ENCODE peak calls at places on chromosome 6, in nine cellular contexts. One of them, this sample, is unnamed.

GRCh38 chr6:170522565-170523183 is 30.4 kb downstream of the PSMB1 start:
- DNase-seq in HepG2: no peak
- DNase-seq in IMR-90: peak
- DNase-seq in fibroblast of villous mesenchyme: no peak
- DNase-seq in fibroblast of pulmonary artery: peak
- DNase-seq in fibroblast of lung: peak
- DNase-seq in upper lobe of right lung: no peak
- DNase-seq in stomach: no peak
- DNase-seq in endodermal cell: peak
- DNase-seq in this sample: no peak

GRCh38 chr6:164151762-164152161 is 737.2 kb downstream of the QKI start:
- DNase-seq in HepG2: no peak
- DNase-seq in fibroblast of villous mesenchyme: no peak
- DNase-seq in stomach: no peak
- DNase-seq in fibroblast of lung: no peak
- DNase-seq in endodermal cell: no peak
- DNase-seq in fibroblast of pulmonary artery: no peak
- DNase-seq in upper lobe of right lung: no peak
- DNase-seq in IMR-90: no peak
- DNase-seq in this sample: peak

GRCh38 chr6:36546664-36546957 is 668 bp downstream of the STK38 start:
- DNase-seq in fibroblast of villous mesenchyme: no peak
- DNase-seq in HepG2: no peak
- DNase-seq in IMR-90: no peak
- DNase-seq in upper lobe of right lung: no peak
- DNase-seq in fibroblast of pulmonary artery: no peak
- DNase-seq in endodermal cell: no peak
- DNase-seq in fibroblast of lung: no peak
- DNase-seq in stomach: no peak
- DNase-seq in this sample: peak

GRCh38 chr6:79782775-79783174 is 151.6 kb downstream of the SH3BGRL2 start:
- DNase-seq in fibroblast of pulmonary artery: no peak
- DNase-seq in HepG2: no peak
- DNase-seq in stomach: no peak
- DNase-seq in fibroblast of villous mesenchyme: no peak
- DNase-seq in endodermal cell: no peak
- DNase-seq in IMR-90: no peak
- DNase-seq in fibroblast of lung: no peak
- DNase-seq in upper lobe of right lung: no peak
- DNase-seq in this sample: no peak

GRCh38 chr6:71512256-71512655 is 223.6 kb downstream of the OGFRL1 start:
- DNase-seq in fibroblast of villous mesenchyme: no peak
- DNase-seq in fibroblast of lung: no peak
- DNase-seq in upper lobe of right lung: no peak
- DNase-seq in fibroblast of pulmonary artery: no peak
- DNase-seq in IMR-90: no peak
- DNase-seq in HepG2: no peak
- DNase-seq in endodermal cell: no peak
- DNase-seq in stomach: no peak
- DNase-seq in this sample: no peak

GRCh38 chr6:89260310-89260709 is 43.2 kb upstream of the GABRR1 start:
- DNase-seq in HepG2: no peak
- DNase-seq in upper lobe of right lung: no peak
- DNase-seq in fibroblast of lung: no peak
- DNase-seq in endodermal cell: no peak
- DNase-seq in stomach: no peak
- DNase-seq in fibroblast of villous mesenchyme: no peak
- DNase-seq in fibroblast of pulmonary artery: no peak
- DNase-seq in IMR-90: no peak
- DNase-seq in this sample: no peak

GRCh38 chr6:17358515-17358914 is 34.9 kb upstream of the CAP2 start:
- DNase-seq in upper lobe of right lung: no peak
- DNase-seq in fibroblast of villous mesenchyme: no peak
- DNase-seq in fibroblast of pulmonary artery: no peak
- DNase-seq in IMR-90: no peak
- DNase-seq in HepG2: peak
- DNase-seq in endodermal cell: no peak
- DNase-seq in stomach: no peak
- DNase-seq in fibroblast of lung: no peak
- DNase-seq in this sample: no peak

GRCh38 chr6:38213275-38213674 is 393.7 kb downstream of the ZFAND3 start:
- DNase-seq in fibroblast of lung: no peak
- DNase-seq in endodermal cell: peak
- DNase-seq in IMR-90: no peak
- DNase-seq in HepG2: no peak
- DNase-seq in fibroblast of villous mesenchyme: peak
- DNase-seq in stomach: no peak
- DNase-seq in upper lobe of right lung: no peak
- DNase-seq in fibroblast of pulmonary artery: no peak
- DNase-seq in this sample: no peak

GRCh38 chr6:50831216-50831615 is 12.5 kb downstream of the TFAP2B start:
- DNase-seq in fibroblast of lung: no peak
- DNase-seq in endodermal cell: no peak
- DNase-seq in stomach: no peak
- DNase-seq in fibroblast of pulmonary artery: no peak
- DNase-seq in upper lobe of right lung: no peak
- DNase-seq in fibroblast of villous mesenchyme: no peak
- DNase-seq in HepG2: no peak
- DNase-seq in IMR-90: no peak
- DNase-seq in this sample: no peak

GRCh38 chr6:50815436-50816114 is 3.1 kb upstream of the TFAP2B start:
- DNase-seq in fibroblast of villous mesenchyme: peak
- DNase-seq in upper lobe of right lung: no peak
- DNase-seq in stomach: no peak
- DNase-seq in endodermal cell: no peak
- DNase-seq in fibroblast of pulmonary artery: peak
- DNase-seq in fibroblast of lung: peak
- DNase-seq in IMR-90: peak
- DNase-seq in HepG2: no peak
- DNase-seq in this sample: peak

GRCh38 chr6:25612666-25613065 is 39.3 kb upstream of the SCGN start:
- DNase-seq in endodermal cell: no peak
- DNase-seq in HepG2: no peak
- DNase-seq in upper lobe of right lung: no peak
- DNase-seq in fibroblast of villous mesenchyme: no peak
- DNase-seq in stomach: no peak
- DNase-seq in IMR-90: no peak
- DNase-seq in fibroblast of pulmonary artery: no peak
- DNase-seq in fibroblast of lung: peak
- DNase-seq in this sample: no peak

GRCh38 chr6:133889557-133890301 is 816 bp downstream of the TCF21 start:
- DNase-seq in HepG2: no peak
- DNase-seq in stomach: no peak
- DNase-seq in endodermal cell: peak
- DNase-seq in upper lobe of right lung: no peak
- DNase-seq in fibroblast of pulmonary artery: peak
- DNase-seq in IMR-90: peak
- DNase-seq in fibroblast of lung: peak
- DNase-seq in fibroblast of villous mesenchyme: peak
- DNase-seq in this sample: peak
- TF ChIP-seq CTCF in HepG2: no peak
- TF ChIP-seq CTCF in stomach: no peak
- TF ChIP-seq CTCF in endodermal cell: peak
- TF ChIP-seq CTCF in upper lobe of right lung: peak
- TF ChIP-seq CTCF in fibroblast of pulmonary artery: peak
- TF ChIP-seq CTCF in IMR-90: peak
- TF ChIP-seq CTCF in fibroblast of lung: peak
- TF ChIP-seq CTCF in fibroblast of villous mesenchyme: peak
- TF ChIP-seq CTCF in this sample: peak

DNA sequence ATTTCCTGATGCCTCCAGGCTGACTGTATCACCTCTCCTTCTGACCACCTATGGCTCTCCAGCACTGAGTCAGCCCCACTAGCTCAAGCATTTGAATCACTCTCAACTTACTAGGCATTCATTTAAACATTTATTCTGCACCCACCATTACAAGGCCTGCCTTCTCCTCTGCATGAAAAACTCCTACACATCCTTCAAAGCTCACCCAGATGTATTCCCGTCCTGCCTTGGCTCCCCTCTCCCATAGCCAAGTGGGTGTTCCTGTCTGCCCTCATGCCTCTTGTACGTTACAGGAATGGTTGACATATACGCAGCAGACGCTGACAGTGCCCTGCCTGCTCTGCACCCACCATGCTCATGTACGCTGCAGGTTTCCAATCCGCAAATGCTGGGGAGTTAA is 21.6 kb downstream of the KCNK17 start:
- DNase-seq in endodermal cell: no peak
- DNase-seq in fibroblast of villous mesenchyme: no peak
- DNase-seq in stomach: no peak
- DNase-seq in IMR-90: no peak
- DNase-seq in upper lobe of right lung: no peak
- DNase-seq in HepG2: no peak
- DNase-seq in fibroblast of pulmonary artery: no peak
- DNase-seq in fibroblast of lung: no peak
- DNase-seq in this sample: no peak
- H3K4me3 ChIP-seq in endodermal cell: no peak
- H3K4me3 ChIP-seq in fibroblast of villous mesenchyme: no peak
- H3K4me3 ChIP-seq in stomach: no peak
- H3K4me3 ChIP-seq in IMR-90: no peak
- H3K4me3 ChIP-seq in upper lobe of right lung: no peak
- H3K4me3 ChIP-seq in HepG2: no peak
- H3K4me3 ChIP-seq in fibroblast of pulmonary artery: no peak
- H3K4me3 ChIP-seq in fibroblast of lung: no peak
- H3K4me3 ChIP-seq in this sample: no peak

DNA sequence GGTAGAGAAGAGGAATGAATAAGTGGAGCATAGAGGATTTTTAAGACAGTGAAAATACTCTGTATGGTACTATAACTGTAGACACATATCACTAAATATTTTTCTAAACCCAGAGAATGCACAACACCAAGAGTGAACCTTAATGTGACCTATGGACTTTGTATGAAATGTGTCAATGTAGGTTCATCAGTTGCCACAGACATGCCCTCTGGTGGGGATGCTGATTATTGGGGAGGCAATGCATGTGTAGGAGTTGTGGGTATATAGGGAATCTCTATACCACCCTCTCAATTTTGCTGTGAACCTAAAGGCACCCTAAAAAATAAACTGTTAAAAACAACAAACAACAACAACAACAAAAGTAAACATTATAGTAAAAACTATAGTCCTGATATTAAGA is 293.7 kb downstream of the RNF144B start:
- DNase-seq in HepG2: peak
- DNase-seq in fibroblast of pulmonary artery: no peak
- DNase-seq in IMR-90: no peak
- DNase-seq in fibroblast of lung: no peak
- DNase-seq in upper lobe of right lung: no peak
- DNase-seq in fibroblast of villous mesenchyme: no peak
- DNase-seq in endodermal cell: no peak
- DNase-seq in stomach: no peak
- DNase-seq in this sample: no peak
- TF ChIP-seq CTCF in HepG2: no peak
- TF ChIP-seq CTCF in fibroblast of pulmonary artery: no peak
- TF ChIP-seq CTCF in IMR-90: no peak
- TF ChIP-seq CTCF in fibroblast of lung: no peak
- TF ChIP-seq CTCF in upper lobe of right lung: no peak
- TF ChIP-seq CTCF in fibroblast of villous mesenchyme: no peak
- TF ChIP-seq CTCF in endodermal cell: peak
- TF ChIP-seq CTCF in stomach: no peak
- TF ChIP-seq CTCF in this sample: peak

GRCh38 chr6:7426447-7427169 is 37.0 kb downstream of the RIOK1 start:
- DNase-seq in IMR-90: no peak
- DNase-seq in fibroblast of villous mesenchyme: peak
- DNase-seq in stomach: no peak
- DNase-seq in fibroblast of pulmonary artery: no peak
- DNase-seq in HepG2: peak
- DNase-seq in upper lobe of right lung: no peak
- DNase-seq in fibroblast of lung: no peak
- DNase-seq in endodermal cell: peak
- DNase-seq in this sample: no peak
- H3K4me3 ChIP-seq in IMR-90: no peak
- H3K4me3 ChIP-seq in fibroblast of villous mesenchyme: no peak
- H3K4me3 ChIP-seq in stomach: no peak
- H3K4me3 ChIP-seq in fibroblast of pulmonary artery: no peak
- H3K4me3 ChIP-seq in HepG2: peak
- H3K4me3 ChIP-seq in upper lobe of right lung: no peak
- H3K4me3 ChIP-seq in fibroblast of lung: no peak
- H3K4me3 ChIP-seq in endodermal cell: no peak
- H3K4me3 ChIP-seq in this sample: no peak

GRCh38 chr6:166770216-166771116 is 143.4 kb upstream of the RPS6KA2 start:
- DNase-seq in fibroblast of villous mesenchyme: no peak
- DNase-seq in fibroblast of lung: no peak
- DNase-seq in fibroblast of pulmonary artery: no peak
- DNase-seq in stomach: no peak
- DNase-seq in endodermal cell: peak
- DNase-seq in upper lobe of right lung: no peak
- DNase-seq in IMR-90: peak
- DNase-seq in HepG2: no peak
- DNase-seq in this sample: no peak
- TF ChIP-seq CTCF in fibroblast of villous mesenchyme: no peak
- TF ChIP-seq CTCF in fibroblast of lung: peak
- TF ChIP-seq CTCF in fibroblast of pulmonary artery: peak
- TF ChIP-seq CTCF in stomach: no peak
- TF ChIP-seq CTCF in endodermal cell: peak
- TF ChIP-seq CTCF in upper lobe of right lung: no peak
- TF ChIP-seq CTCF in IMR-90: peak
- TF ChIP-seq CTCF in HepG2: no peak
- TF ChIP-seq CTCF in this sample: peak

DNA sequence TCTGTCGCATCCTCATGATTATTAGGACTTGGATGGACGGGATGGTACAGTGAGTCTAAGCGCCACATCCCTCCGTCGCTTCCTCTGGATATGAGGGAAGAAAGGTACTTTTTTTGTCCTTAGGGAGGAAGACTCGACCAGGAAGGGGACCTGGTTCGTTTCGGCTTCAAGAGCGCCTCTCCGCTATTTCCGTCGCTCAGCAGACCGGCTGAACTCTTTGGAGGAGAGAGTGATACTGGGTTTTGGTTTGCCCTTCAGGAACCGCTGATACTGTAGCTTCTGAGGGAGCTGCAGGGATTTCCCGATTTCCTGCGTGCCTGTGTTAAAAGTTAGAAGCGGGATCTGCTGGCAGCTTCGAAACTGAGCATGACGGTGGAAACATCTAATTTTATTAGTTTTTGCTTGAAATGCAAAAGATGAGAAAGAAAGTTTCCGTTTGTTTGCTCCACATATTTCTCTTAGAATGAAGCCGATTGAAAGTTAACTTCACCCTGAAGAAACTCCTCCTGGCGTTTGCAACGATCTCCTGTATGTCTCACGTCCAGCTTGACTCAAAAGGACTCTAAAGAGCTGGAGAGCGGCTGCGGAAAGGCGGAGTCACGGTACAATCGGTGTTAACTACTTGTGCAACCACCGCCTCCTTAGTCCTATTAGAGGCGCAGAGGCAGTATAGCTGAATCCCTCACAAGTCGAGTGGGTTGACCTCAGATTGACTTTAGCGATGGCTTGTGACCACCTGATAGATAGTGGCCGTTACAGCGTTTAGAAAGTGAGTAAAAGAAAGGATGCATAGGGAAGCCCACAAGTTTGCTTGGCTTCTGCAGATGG is 129.4 kb downstream of the TRIM27 start:
- DNase-seq in HepG2: peak
- DNase-seq in upper lobe of right lung: no peak
- DNase-seq in fibroblast of pulmonary artery: peak
- DNase-seq in endodermal cell: peak
- DNase-seq in stomach: no peak
- DNase-seq in IMR-90: peak
- DNase-seq in fibroblast of villous mesenchyme: peak
- DNase-seq in fibroblast of lung: peak
- DNase-seq in this sample: peak
- H3K4me3 ChIP-seq in HepG2: peak
- H3K4me3 ChIP-seq in upper lobe of right lung: no peak
- H3K4me3 ChIP-seq in fibroblast of pulmonary artery: peak
- H3K4me3 ChIP-seq in endodermal cell: peak
- H3K4me3 ChIP-seq in stomach: no peak
- H3K4me3 ChIP-seq in IMR-90: peak
- H3K4me3 ChIP-seq in fibroblast of villous mesenchyme: peak
- H3K4me3 ChIP-seq in fibroblast of lung: peak
- H3K4me3 ChIP-seq in this sample: peak

GRCh38 chr6:30101939-30102700 is 10.8 kb downstream of the TRIM31 start:
- DNase-seq in stomach: peak
- DNase-seq in upper lobe of right lung: peak
- DNase-seq in fibroblast of villous mesenchyme: peak
- DNase-seq in endodermal cell: peak
- DNase-seq in IMR-90: peak
- DNase-seq in fibroblast of lung: peak
- DNase-seq in fibroblast of pulmonary artery: peak
- DNase-seq in HepG2: peak
- DNase-seq in this sample: peak
- TF ChIP-seq CTCF in stomach: no peak
- TF ChIP-seq CTCF in upper lobe of right lung: no peak
- TF ChIP-seq CTCF in fibroblast of villous mesenchyme: peak
- TF ChIP-seq CTCF in endodermal cell: peak
- TF ChIP-seq CTCF in IMR-90: peak
- TF ChIP-seq CTCF in fibroblast of lung: peak
- TF ChIP-seq CTCF in fibroblast of pulmonary artery: peak
- TF ChIP-seq CTCF in HepG2: peak
- TF ChIP-seq CTCF in this sample: no peak